ENCODE peak calls at places on chromosomes 4 and X, in ten cellular contexts. Z is GM23338; M is lung; O is MM.1S; D is left ventricle myocardium inferior; H is cardiac muscle cell; F is CD8-positive, alpha-beta T cell; G is suprapubic skin; S is psoas muscle; P is HCT116. N is an unnamed sample.
A peak's percentile ranks its signal among the peaks of the same experiment; 100 is the strongest.

GRCh38 chrX:16771483-16772398 is 14.5 kb upstream of the TXLNG start:
- DNase-seq in M (no peak), O (no peak), D (no peak), Z (peak; percentile 77), P (peak; percentile 81), S (no peak), G (no peak), H (peak; percentile 83), F (no peak), N (peak; percentile 75)

GRCh38 chr4:3702551-3703221 is 63.5 kb upstream of the ADRA2C start:
- DNase-seq in G (peak; percentile 30), H (no peak), F (no peak), P (no peak), D (no peak), M (no peak), S (no peak), O (no peak), Z (no peak), N (no peak)

GRCh38 chrX:122579521-122579920 is 604.6 kb upstream of the GRIA3 start:
- DNase-seq in P (no peak), H (no peak), O (no peak), D (no peak), G (no peak), S (no peak), M (no peak), F (no peak), Z (no peak), N (no peak)

GRCh38 chr4:188270273-188271069 is 131.2 kb downstream of the TRIML1 start:
- DNase-seq in F (no peak), M (no peak), D (no peak), O (no peak), G (no peak), H (no peak), S (no peak), P (no peak), Z (no peak), N (no peak)

GRCh38 chr4:169131556-169132208 is 121.6 kb upstream of the CBR4 start:
- DNase-seq in D (no peak), G (no peak), S (no peak), Z (no peak), F (no peak), P (no peak), H (no peak), O (peak; percentile 27), M (no peak), N (no peak)

GRCh38 chr4:5992171-5993062 is 25.8 kb downstream of the C4orf50 start:
- DNase-seq in D (no peak), G (peak; percentile 40), P (no peak), S (no peak), Z (no peak), M (no peak), F (no peak), O (no peak), H (no peak), N (no peak)

GRCh38 chr4:86118696-86119095 is 241.2 kb downstream of the MAPK10 start:
- DNase-seq in M (no peak), F (no peak), H (no peak), S (no peak), Z (no peak), D (no peak), G (no peak), P (no peak), O (no peak), N (no peak)

GRCh38 chrX:155071694-155072215 is 447 bp downstream of the BRCC3 start:
- DNase-seq in Z (peak; percentile 24), F (no peak), D (no peak), H (no peak), O (peak; percentile 10), G (peak; percentile 62), M (peak; percentile 32), S (no peak), P (no peak), N (no peak)

GRCh38 chrX:115940888-115941332 is 229.6 kb upstream of the AGTR2 start:
- DNase-seq in O (peak; percentile 84), M (peak; percentile 88), H (peak; percentile 4), F (no peak), P (no peak), Z (peak; percentile 80), G (peak; percentile 73), S (peak; percentile 38), D (no peak), N (no peak)

GRCh38 chrX:39000802-39001201 is 199.5 kb downstream of the MID1IP1 start:
- DNase-seq in Z (no peak), D (no peak), S (no peak), H (no peak), F (no peak), G (no peak), O (no peak), M (no peak), P (no peak), N (peak; percentile 42)

GRCh38 chr4:38665846-38666490 is 2.0 kb downstream of the KLF3 start:
- DNase-seq in D (no peak), F (no peak), H (no peak), M (no peak), O (no peak), Z (no peak), P (no peak), G (no peak), S (no peak), N (no peak)

GRCh38 chr4:42821230-42821629 is 71.3 kb upstream of the GRXCR1 start:
- DNase-seq in G (no peak), P (no peak), O (no peak), Z (no peak), F (no peak), D (no peak), M (no peak), S (no peak), H (no peak), N (no peak)

GRCh38 chr4:113576947-113577678 is 184.4 kb downstream of the CAMK2D start:
- DNase-seq in P (no peak), H (no peak), G (no peak), S (no peak), O (no peak), Z (no peak), D (no peak), F (no peak), M (no peak), N (no peak)

GRCh38 chr4:61079976-61080375 is 120.2 kb upstream of the ADGRL3 start:
- DNase-seq in O (no peak), H (no peak), M (no peak), S (no peak), D (no peak), P (no peak), G (no peak), Z (no peak), F (no peak), N (no peak)

GRCh38 chr4:149605601-149606378 is 209.9 kb downstream of the IQCM start:
- DNase-seq in O (no peak), Z (peak; percentile 12), P (no peak), S (no peak), G (no peak), H (no peak), M (no peak), D (no peak), F (no peak), N (peak; percentile 84)

GRCh38 chr4:140092094-140092820 is 61.7 kb downstream of the MAML3 start:
- DNase-seq in M (no peak), F (no peak), H (no peak), Z (peak; percentile 78), S (peak; percentile 27), D (peak; percentile 60), P (no peak), O (no peak), G (no peak), N (no peak)
- TF ChIP-seq CTCF in M (no peak), F (no peak), H (no peak), Z (no peak), S (no peak), D (no peak), P (no peak), O (no peak), G (no peak), N (no peak)

DNA sequence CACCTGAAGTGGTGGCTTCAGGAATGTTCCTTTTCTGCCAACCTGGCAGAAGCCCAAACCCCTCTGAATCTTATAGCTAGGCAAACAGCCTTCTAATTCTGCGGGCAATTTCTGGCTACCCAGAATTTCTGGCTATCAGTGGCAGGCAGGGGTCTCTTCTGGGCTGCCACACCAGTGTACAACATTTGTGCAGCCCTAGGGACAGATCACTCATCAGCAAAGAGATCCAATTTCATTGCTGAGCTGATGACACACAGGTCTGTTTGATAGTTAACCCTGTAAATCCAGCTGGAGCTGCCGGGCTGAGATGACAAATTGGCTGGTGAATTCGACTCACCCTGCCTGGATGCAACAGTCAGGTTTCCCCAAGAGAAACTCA is 2.4 kb downstream of the MID1 start:
- DNase-seq in D (no peak), G (no peak), Z (no peak), P (no peak), S (no peak), H (no peak), O (no peak), F (no peak), M (peak; percentile 56), N (peak; percentile 82)
- H3K4me3 ChIP-seq in D (peak overlapping the region; percentile 75), G (peak overlapping the region; percentile 60), Z (peak overlapping the region; percentile 78), P (peak overlapping the region; percentile 70), S (no peak overlapping the region), H (peak overlapping the region; percentile 46), O (no peak overlapping the region), F (no peak overlapping the region), M (no peak overlapping the region), N (no peak overlapping the region)

GRCh38 chr4:119823045-119823444 is 194.4 kb upstream of the PDE5A start:
- DNase-seq in Z (no peak), M (no peak), S (no peak), D (no peak), P (no peak), H (no peak), F (no peak), O (no peak), G (no peak), N (no peak)
- H3K36me3 ChIP-seq in Z (no peaks in the 10 kb centered on the region), M (no peaks in the 10 kb centered on the region), S (no peaks in the 10 kb centered on the region), D (no peaks in the 10 kb centered on the region), P (no peaks in the 10 kb centered on the region), H (no peaks in the 10 kb centered on the region), F (no peaks in the 10 kb centered on the region), O (no peaks in the 10 kb centered on the region), G (no peaks in the 10 kb centered on the region), N (no peaks in the 10 kb centered on the region)

GRCh38 chr4:16240300-16240699 is 14.0 kb upstream of the TAPT1 start:
- DNase-seq in M (no peak), H (no peak), P (no peak), O (no peak), D (no peak), F (no peak), S (no peak), Z (no peak), G (no peak), N (no peak)

GRCh38 chr4:16237715-16238114 is 11.4 kb upstream of the TAPT1 start:
- DNase-seq in Z (no peak), P (no peak), G (no peak), S (no peak), H (no peak), O (no peak), F (no peak), M (no peak), D (no peak), N (no peak)

GRCh38 chr4:16236402-16237023 is 10.2 kb upstream of the TAPT1 start:
- DNase-seq in M (no peak), S (no peak), O (no peak), P (no peak), H (no peak), F (no peak), G (no peak), D (no peak), Z (no peak), N (no peak)

GRCh38 chr4:16238304-16238703 is 12.0 kb upstream of the TAPT1 start:
- DNase-seq in F (no peak), H (no peak), P (no peak), S (no peak), M (no peak), Z (no peak), O (no peak), G (no peak), D (no peak), N (no peak)

GRCh38 chr4:16239086-16239485 is 12.8 kb upstream of the TAPT1 start:
- DNase-seq in G (no peak), D (no peak), M (no peak), F (no peak), P (no peak), S (no peak), Z (no peak), H (no peak), O (no peak), N (no peak)
- TF ChIP-seq CTCF in G (no peak), D (no peak), M (no peak), F (no peak), P (no peak), S (no peak), Z (no peak), H (no peak), O (no peak), N (no peak)